ENCODE peak calls at places on chromosomes 4 and X, in seven cellular contexts. T, X, Z, Q, F, N and G are unnamed samples.

GRCh38 chrX:52585892-52586291 is 68.8 kb downstream of the SSX7 start:
- DNase-seq in X (no peak), N (no peak), Z (no peak), T (no peak), Q (no peak), F (no peak), G (no peak)

GRCh38 chr4:40881096-40881495 is 131.3 kb downstream of the NSUN7 start:
- DNase-seq in X (no peak), T (no peak), N (no peak), F (no peak), Q (no peak), Z (no peak), G (no peak)

GRCh38 chr4:138341739-138342415 is 99.7 kb upstream of the SLC7A11 start:
- DNase-seq in Z (no peak), X (no peak), T (no peak), F (no peak), N (no peak), Q (no peak), G (no peak)

GRCh38 chr4:139368990-139369389 is 66.7 kb upstream of the NDUFC1 start:
- DNase-seq in Q (no peak), F (no peak), T (no peak), N (no peak), X (no peak), Z (no peak), G (no peak)

GRCh38 chrX:56800801-56801200 is 71.8 kb downstream of the NBDY start:
- DNase-seq in Q (no peak), Z (no peak), T (no peak), F (no peak), N (no peak), X (no peak), G (no peak)

GRCh38 chr4:176534566-176534965 is 214.8 kb downstream of the SPCS3 start:
- DNase-seq in N (no peak), Q (no peak), Z (no peak), F (no peak), T (no peak), X (peak), G (no peak)

GRCh38 chr4:10088135-10089010 is 28.2 kb downstream of the WDR1 start:
- DNase-seq in X (no peak), Z (no peak), F (peak), Q (no peak), N (no peak), T (no peak), G (no peak)

GRCh38 chr4:48375651-48376291 is 34.4 kb downstream of the SLAIN2 start:
- DNase-seq in X (peak), F (no peak), N (no peak), T (no peak), Q (peak), Z (no peak), G (no peak)

GRCh38 chr4:183266386-183266785 is 53.7 kb downstream of the CLDN22 start:
- DNase-seq in X (no peak), F (no peak), Z (no peak), Q (no peak), T (no peak), N (no peak), G (no peak)

GRCh38 chr4:54588404-54588803 is 69.4 kb upstream of the KIT start:
- DNase-seq in Q (no peak), Z (no peak), N (no peak), T (no peak), F (no peak), X (no peak), G (no peak)

GRCh38 chr4:150664935-150665334 is 83.0 kb downstream of the MAB21L2 start:
- DNase-seq in N (no peak), T (no peak), F (no peak), Q (no peak), Z (no peak), X (no peak), G (no peak)

GRCh38 chr4:134540588-134540987 is 339.0 kb upstream of the PABPC4L start:
- DNase-seq in F (no peak), N (no peak), X (no peak), T (no peak), Q (no peak), Z (no peak), G (no peak)

GRCh38 chrX:151397741-151398070 is 700 bp downstream of the VMA21 start:
- DNase-seq in Q (peak), X (no peak), T (no peak), Z (no peak), F (no peak), N (no peak), G (no peak)

GRCh38 chr4:84224522-84224921 is 274.6 kb downstream of the NKX6-1 start:
- DNase-seq in N (no peak), Z (no peak), F (no peak), Q (no peak), X (no peak), T (no peak), G (no peak)

GRCh38 chrX:31860686-31861085 is 788.8 kb upstream of the FTHL17 start:
- DNase-seq in N (no peak), Q (no peak), Z (no peak), T (no peak), X (no peak), F (no peak), G (no peak)

GRCh38 chrX:131677655-131678628 is 134.1 kb downstream of the OR13H1 start:
- DNase-seq in F (peak), T (no peak), Z (peak), X (peak), N (no peak), Q (peak), G (peak)

GRCh38 chr4:41963105-41963504 is 18.5 kb upstream of the DCAF4L1 start:
- DNase-seq in T (no peak), F (no peak), X (no peak), Q (peak), Z (no peak), N (no peak), G (no peak)

GRCh38 chrX:26328610-26329319 is 112.8 kb downstream of the MAGEB5 start:
- DNase-seq in Q (no peak), F (no peak), N (no peak), Z (no peak), T (no peak), X (no peak), G (no peak)

GRCh38 chrX:145620666-145621065 is 197.0 kb upstream of the SLITRK2 start:
- DNase-seq in N (no peak), F (no peak), Q (no peak), X (no peak), Z (no peak), T (no peak), G (no peak)

GRCh38 chr4:100504086-100504874 is 13.5 kb downstream of the EMCN start:
- DNase-seq in F (no peak), Z (no peak), Q (peak), X (no peak), T (no peak), N (no peak), G (no peak)

GRCh38 chrX:29318051-29318450 is 730.8 kb downstream of the IL1RAPL1 start:
- DNase-seq in Z (no peak), F (no peak), N (no peak), T (no peak), X (no peak), Q (no peak), G (no peak)

GRCh38 chr4:128387600-128388351 is 100.2 kb upstream of the PGRMC2 start:
- DNase-seq in T (no peak), N (no peak), X (no peak), F (no peak), Z (no peak), Q (no peak), G (no peak)

GRCh38 chr4:188139141-188139540 is at the start of gene TRIML1:
- DNase-seq in T (no peak), F (no peak), N (no peak), Z (no peak), X (no peak), Q (no peak), G (no peak)

GRCh38 chr4:102169345-102169744 is 175.9 kb downstream of the SLC39A8 start:
- DNase-seq in T (no peak), Q (peak), N (no peak), X (no peak), F (no peak), Z (no peak), G (no peak)

GRCh38 chrX:88136328-88136727 is 610.7 kb upstream of the CPXCR1 start:
- DNase-seq in T (no peak), Z (no peak), N (no peak), X (no peak), Q (no peak), F (no peak), G (no peak)

GRCh38 chrX:88135735-88136134 is 611.3 kb upstream of the CPXCR1 start:
- DNase-seq in Z (no peak), N (no peak), Q (peak), T (no peak), X (no peak), F (no peak), G (no peak)
- TF ChIP-seq CTCF in Z (no peak), N (no peak), Q (no peak), T (no peak), X (no peak), F (peak), G (no peak)

DNA sequence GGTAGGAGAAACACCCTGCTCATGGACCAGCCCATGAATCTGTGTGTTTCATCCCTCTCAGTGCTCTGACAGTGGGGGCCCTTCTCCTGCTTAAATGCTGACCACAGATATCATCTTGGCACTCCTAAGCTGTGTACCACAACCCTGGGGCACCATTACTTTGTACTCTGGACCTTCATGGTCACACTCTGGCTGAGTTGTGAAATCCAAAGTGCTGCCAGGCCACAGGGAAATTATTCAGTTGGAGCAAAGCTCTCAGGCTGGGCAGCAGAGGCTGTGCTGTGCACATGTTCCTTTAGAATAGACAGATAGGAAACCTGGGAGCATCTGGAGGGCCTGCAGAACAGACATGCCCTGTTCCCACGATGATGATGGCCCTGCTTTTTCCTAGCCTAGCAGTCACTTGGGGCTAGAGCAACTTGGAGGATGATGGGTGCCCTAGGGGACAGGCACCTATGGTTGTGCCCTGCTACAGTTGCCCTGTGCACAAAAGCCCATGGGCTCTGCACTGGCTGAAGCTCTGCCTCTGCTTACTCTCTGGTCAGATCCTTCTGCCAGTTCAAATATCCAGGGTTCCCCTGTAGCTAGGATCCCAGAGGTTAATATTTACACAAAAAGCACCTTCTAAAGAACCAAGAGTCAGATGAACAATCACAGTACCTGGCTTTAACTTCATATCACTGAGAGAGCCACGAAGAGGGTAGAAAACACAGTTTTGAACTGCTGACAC is 48.5 kb upstream of the CDX4 start:
- DNase-seq in F (peak), T (no peak), Q (no peak), Z (no peak), N (no peak), X (no peak), G (no peak)
- TF ChIP-seq CTCF in F (no peak), T (no peak), Q (no peak), Z (no peak), N (no peak), X (no peak), G (no peak)

GRCh38 chrX:154979671-154980070 is 42.9 kb downstream of the F8 start:
- DNase-seq in N (no peak), F (no peak), Q (no peak), Z (no peak), T (no peak), X (no peak), G (no peak)

GRCh38 chrX:154981116-154981411 is 41.5 kb downstream of the F8 start:
- DNase-seq in T (no peak), Q (no peak), X (no peak), Z (no peak), F (no peak), N (no peak), G (no peak)

GRCh38 chrX:154980330-154981115 is 42.0 kb downstream of the F8 start:
- DNase-seq in F (peak), X (peak), T (peak), N (peak), Q (peak), Z (peak), G (peak)
- TF ChIP-seq CTCF in F (peak), X (peak), T (peak), N (peak), Q (peak), Z (peak), G (no peak)

DNA sequence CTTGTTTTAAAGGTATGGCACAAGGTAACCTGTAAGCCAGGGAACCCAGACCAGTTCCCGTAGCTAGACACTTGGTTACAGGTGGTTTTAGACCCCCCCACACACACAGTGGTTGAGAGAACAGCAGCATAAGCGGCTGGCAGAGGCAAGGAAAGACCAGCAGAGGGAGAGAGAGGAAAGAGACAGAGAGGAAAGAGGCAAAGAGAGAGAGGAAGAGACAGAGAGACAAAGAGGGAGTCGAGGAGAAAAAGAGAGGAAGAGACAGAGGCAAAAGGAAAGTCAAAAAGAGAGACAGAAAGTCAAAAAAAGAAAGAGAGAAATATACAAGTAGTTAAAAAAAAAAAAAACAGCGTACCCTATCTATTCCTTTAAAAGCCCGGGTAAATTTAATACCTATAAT is 19.5 kb upstream of the PCSK1N start:
- DNase-seq in Q (peak), T (no peak), F (no peak), X (peak), N (no peak), Z (no peak), G (no peak)
- TF ChIP-seq CTCF in Q (no peak), T (no peak), F (no peak), X (peak), N (no peak), Z (no peak), G (no peak)

DNA sequence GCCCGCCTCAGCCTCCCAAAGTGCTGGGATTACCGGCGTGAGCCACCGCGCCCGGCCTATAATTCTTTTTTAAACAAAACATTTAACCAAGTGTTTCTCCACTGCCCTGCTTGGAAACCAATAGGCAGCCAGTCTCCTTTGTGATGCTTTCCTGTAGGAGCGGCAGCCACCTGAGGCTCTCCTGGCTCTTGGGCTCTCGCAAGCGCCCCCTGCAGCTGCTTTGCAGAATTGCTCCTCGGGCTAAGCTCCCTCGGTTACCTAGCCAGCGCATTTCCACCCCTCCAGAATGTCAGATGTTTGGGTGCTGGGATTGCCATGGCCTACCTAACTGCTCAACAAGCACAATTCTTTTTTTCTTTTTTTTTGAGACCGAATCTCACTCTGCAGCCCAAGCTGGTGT is 7.7 kb downstream of the S100P start:
- DNase-seq in N (peak), F (no peak), T (no peak), Q (peak), X (no peak), Z (no peak), G (no peak)
- TF ChIP-seq CTCF in N (peak), F (peak), T (peak), Q (no peak), X (no peak), Z (no peak), G (no peak)

DNA sequence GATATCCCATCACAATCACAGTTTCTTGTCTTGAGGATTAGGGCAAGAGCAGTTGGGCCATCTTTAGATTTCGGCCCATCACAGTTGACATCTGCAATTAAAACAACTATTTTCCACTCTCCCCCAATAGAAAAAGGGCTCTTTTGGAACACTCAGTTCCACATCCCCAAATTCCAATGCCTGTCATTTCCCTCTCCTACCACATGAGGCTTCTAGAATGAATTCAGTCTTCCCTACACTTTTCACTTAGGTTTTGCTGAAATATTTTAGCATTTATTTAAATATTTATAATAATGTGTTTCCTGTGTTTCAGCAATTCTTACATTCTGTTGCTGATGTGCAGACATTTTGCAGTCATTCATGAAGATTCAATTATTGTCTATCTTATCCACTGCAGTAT is 118.4 kb downstream of the COX18 start:
- DNase-seq in Z (no peak), Q (no peak), T (no peak), N (no peak), X (no peak), F (no peak), G (no peak)
- TF ChIP-seq CTCF in Z (no peak), Q (no peak), T (no peak), N (no peak), X (no peak), F (peak), G (no peak)

GRCh38 chrX:19680580-19680979 is 165.3 kb upstream of the MAP3K15 start:
- DNase-seq in X (no peak), T (no peak), Z (no peak), N (no peak), F (no peak), Q (no peak), G (no peak)

GRCh38 chrX:19674041-19674769 is 158.9 kb upstream of the MAP3K15 start:
- DNase-seq in T (no peak), N (no peak), Z (no peak), Q (no peak), X (no peak), F (no peak), G (no peak)

GRCh38 chrX:19679787-19680186 is 164.5 kb upstream of the MAP3K15 start:
- DNase-seq in N (no peak), F (no peak), Z (no peak), X (peak), Q (no peak), T (no peak), G (no peak)

GRCh38 chrX:19678941-19679340 is 163.6 kb upstream of the MAP3K15 start:
- DNase-seq in Z (no peak), N (peak), Q (no peak), T (no peak), F (no peak), X (no peak), G (no peak)

GRCh38 chrX:19677121-19677520 is 161.8 kb upstream of the MAP3K15 start:
- DNase-seq in T (no peak), Q (no peak), Z (no peak), F (no peak), N (no peak), X (no peak), G (no peak)
- TF ChIP-seq CTCF in T (no peak), Q (no peak), Z (no peak), F (no peak), N (no peak), X (no peak), G (no peak)